ENCODE peak calls at places on chromosomes 13 and 19, in four cellular contexts. V is transverse colon; W is CD8-positive, alpha-beta memory T cell; A is cardiac muscle cell. O is an unnamed sample.
A peak's percentile ranks its signal among the peaks of the same experiment; 100 is the strongest.

GRCh38 chr19:12840091-12841079 is 2.1 kb downstream of the MAST1 start:
- DNase-seq in A (peak; percentile 92), V (peak; percentile 84), W (no peak), O (peak; percentile 65)

GRCh38 chr13:104314926-104315535 is 1248.8 kb upstream of the SLC10A2 start:
- DNase-seq in V (no peak), W (no peak), A (no peak), O (no peak)

GRCh38 chr19:55870736-55871135 is 34.4 kb downstream of the NLRP4 start:
- DNase-seq in V (no peak), A (no peak), W (no peak), O (no peak)

GRCh38 chr13:36059366-36059765 is 71.8 kb downstream of the DCLK1 start:
- DNase-seq in V (no peak), A (no peak), W (no peak), O (no peak)

GRCh38 chr13:91078093-91078679 is 269.3 kb upstream of the MIR17HG start:
- DNase-seq in V (no peak), W (no peak), A (peak; percentile 44), O (peak; percentile 11)

GRCh38 chr13:28022848-28023518 is 34.5 kb upstream of the URAD start:
- DNase-seq in V (no peak), W (no peak), A (peak; percentile 23), O (no peak)

GRCh38 chr13:29449726-29450125 is 145.8 kb downstream of the SLC7A1 start:
- DNase-seq in V (no peak), A (no peak), W (no peak), O (no peak)

GRCh38 chr13:109256866-109257760 is 529.3 kb downstream of the IRS2 start:
- DNase-seq in W (no peak), V (no peak), A (peak; percentile 59), O (no peak)

GRCh38 chr13:47076536-47076935 is 179.7 kb upstream of the HTR2A start:
- DNase-seq in A (no peak), V (no peak), W (no peak), O (no peak)

GRCh38 chr13:108980237-108980636 is 350.8 kb downstream of the MYO16 start:
- DNase-seq in W (no peak), V (no peak), A (no peak), O (no peak)

GRCh38 chr13:113771709-113772331 is 12.8 kb downstream of the TMEM255B start:
- DNase-seq in W (no peak), A (no peak), V (no peak), O (no peak)

GRCh38 chr13:113996081-113996911 is 22.4 kb upstream of the C13orf46 start:
- DNase-seq in V (no peak), A (no peak), W (no peak), O (no peak)

GRCh38 chr13:31965361-31966066 is 66.1 kb upstream of the FRY start:
- DNase-seq in V (no peak), A (no peak), W (no peak), O (peak; percentile 20)

GRCh38 chr13:105343134-105343806 is 1192.2 kb downstream of the EFNB2 start:
- DNase-seq in V (no peak), W (no peak), A (no peak), O (no peak)

GRCh38 chr19:6038634-6039405 is 60.9 kb upstream of the RANBP3 start:
- DNase-seq in V (no peak), A (no peak), W (no peak), O (no peak)

GRCh38 chr13:114177245-114178010 is 1.6 kb upstream of the CFAP97D2 start:
- DNase-seq in V (no peak), A (no peak), W (no peak), O (no peak)

GRCh38 chr13:91056746-91057145 is 290.7 kb upstream of the MIR17HG start:
- DNase-seq in W (no peak), V (no peak), A (no peak), O (no peak)

GRCh38 chr19:38718747-38719543 is 25.3 kb downstream of the CAPN12 start:
- DNase-seq in W (no peak), V (no peak), A (peak; percentile 59), O (no peak)

GRCh38 chr19:29841559-29842367 is 30.0 kb downstream of the CCNE1 start:
- DNase-seq in W (no peak), V (no peak), A (peak; percentile 38), O (peak; percentile 56)

GRCh38 chr13:113432509-113433270 is 20.6 kb downstream of the ADPRHL1 start:
- DNase-seq in W (no peak), A (no peak), V (no peak), O (no peak)

GRCh38 chr13:48647625-48648024 is 6.1 kb upstream of the CYSLTR2 start:
- DNase-seq in A (no peak), V (peak; percentile 27), W (no peak), O (peak; percentile 19)

GRCh38 chr19:1066748-1067340 is at the start of gene ARHGAP45:
- DNase-seq in W (peak; percentile 82), V (peak; percentile 70), A (no peak), O (peak; percentile 51)

GRCh38 chr13:83879431-83880171 is 2.7 kb downstream of the SLITRK1 start:
- DNase-seq in V (no peak), A (no peak), W (no peak), O (no peak)

GRCh38 chr13:44432595-44432994 is 59.0 kb downstream of the SERP2 start:
- DNase-seq in W (no peak), A (no peak), V (no peak), O (no peak)

GRCh38 chr19:7681336-7682174 is 922 bp downstream of the TRAPPC5 start:
- DNase-seq in V (peak; percentile 82), A (peak; percentile 75), W (peak; percentile 70), O (peak; percentile 75)

GRCh38 chr19:39423258-39424086 is 11.0 kb downstream of the PLEKHG2 start:
- DNase-seq in V (no peak), W (no peak), A (no peak), O (no peak)

GRCh38 chr19:12800873-12801465 is 631 bp downstream of the PRDX2 start:
- DNase-seq in A (peak; percentile 60), V (no peak), W (no peak), O (peak; percentile 44)

GRCh38 chr13:111131048-111131447 is 15.9 kb downstream of the ARHGEF7 start:
- DNase-seq in W (no peak), A (no peak), V (no peak), O (no peak)

GRCh38 chr13:109436055-109436622 is 350.2 kb downstream of the IRS2 start:
- DNase-seq in V (no peak), W (no peak), A (no peak), O (no peak)

GRCh38 chr13:30832845-30833332 is 73.2 kb upstream of the MEDAG start:
- DNase-seq in V (peak; percentile 94), A (peak; percentile 75), W (no peak), O (peak; percentile 86)

GRCh38 chr13:53368948-53369347 is 340.3 kb downstream of the OLFM4 start:
- DNase-seq in A (no peak), W (no peak), V (no peak), O (no peak)

GRCh38 chr19:18969953-18970659 is 29.1 kb upstream of the HOMER3 start:
- DNase-seq in W (no peak), V (no peak), A (no peak), O (no peak)

GRCh38 chr19:53520547-53521372 is 17.2 kb upstream of the ZNF331 start:
- DNase-seq in V (peak; percentile 94), A (peak; percentile 99), W (peak; percentile 76), O (peak; percentile 98)

GRCh38 chr19:10797541-10798256 is 38.3 kb downstream of the TMED1 start:
- DNase-seq in A (no peak), W (peak; percentile 85), V (no peak), O (no peak)

GRCh38 chr19:43540381-43540780 is 7.4 kb downstream of the ZNF575 start:
- DNase-seq in W (no peak), V (no peak), A (no peak), O (no peak)

GRCh38 chr13:109500146-109500773 is 286.1 kb downstream of the IRS2 start:
- DNase-seq in V (no peak), W (no peak), A (peak; percentile 6), O (no peak)

GRCh38 chr19:16088351-16088984 is 12.2 kb downstream of the TPM4 start:
- DNase-seq in A (no peak), W (no peak), V (no peak), O (peak; percentile 88)

GRCh38 chr13:85265296-85265695 is 533.9 kb downstream of the SLITRK6 start:
- DNase-seq in V (no peak), W (no peak), A (no peak), O (no peak)

GRCh38 chr19:57800696-57801095 is 14.0 kb downstream of the ZNF552 start:
- DNase-seq in A (no peak), V (no peak), W (no peak), O (no peak)

GRCh38 chr19:57802269-57802668 is 12.4 kb downstream of the ZNF552 start:
- DNase-seq in W (no peak), A (no peak), V (no peak), O (no peak)

GRCh38 chr19:57807541-57807940 is 7.2 kb downstream of the ZNF552 start:
- DNase-seq in W (no peak), V (no peak), A (no peak), O (no peak)

GRCh38 chr19:57803594-57804325 is 11.0 kb downstream of the ZNF552 start:
- DNase-seq in V (peak; percentile 26), A (peak; percentile 36), W (no peak), O (peak; percentile 52)

GRCh38 chr19:57803265-57803593 is 11.5 kb downstream of the ZNF552 start:
- DNase-seq in V (no peak), W (no peak), A (no peak), O (no peak)
- H3K4me1 ChIP-seq in V (peaks cover 57% of the 10 kb centered on the region), W (no peaks in the 10 kb centered on the region), A (peaks cover 8% of the 10 kb centered on the region), O (peaks cover 3% of the 10 kb centered on the region)

DNA sequence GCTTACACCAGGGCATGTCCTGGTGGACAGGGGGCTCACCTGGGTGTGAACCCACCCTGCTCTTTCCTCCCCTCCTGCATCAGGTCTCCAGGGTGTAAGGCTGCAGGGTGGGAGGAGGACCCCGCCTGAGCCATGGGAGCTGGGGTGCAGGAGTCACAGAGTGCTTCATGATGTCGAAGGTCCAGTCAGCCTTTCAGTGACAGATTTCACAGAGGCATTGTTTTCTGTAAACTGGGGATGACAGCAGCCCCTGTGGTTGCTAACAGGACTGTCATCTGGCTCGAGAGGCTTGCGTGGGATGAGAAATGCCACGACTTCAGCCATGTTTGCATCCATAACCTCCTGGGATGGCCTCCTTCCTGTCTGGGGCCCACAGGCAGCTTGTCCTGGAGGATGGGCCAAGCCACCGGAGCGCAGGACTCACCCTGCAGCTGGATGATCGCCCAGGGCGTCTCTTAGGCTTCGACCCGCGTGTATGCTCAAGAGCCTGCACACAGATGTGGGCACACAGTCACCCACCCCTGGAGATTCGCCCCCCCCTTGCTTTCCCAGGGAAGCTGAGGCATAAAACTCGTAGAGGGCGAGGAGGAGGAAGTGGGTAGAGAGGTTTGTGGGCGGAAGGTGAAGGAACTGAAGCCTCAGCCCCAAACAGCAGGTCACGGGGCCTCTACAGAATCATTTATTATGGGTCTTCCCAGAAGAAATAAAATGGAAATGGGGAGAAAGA is 4.9 kb downstream of the NANOS3 start:
- DNase-seq in A (no peak), W (no peak), V (peak; percentile 63), O (peak; percentile 49)
- H3K4me1 ChIP-seq in A (peaks cover 19% of the 10 kb centered on the region), W (peaks cover 62% of the 10 kb centered on the region), V (peaks cover 33% of the 10 kb centered on the region), O (peaks cover 11% of the 10 kb centered on the region)

GRCh38 chr19:49407079-49407478 is 16.2 kb downstream of the PTH2 start:
- DNase-seq in V (no peak), W (no peak), A (no peak), O (no peak)
- H3K4me1 ChIP-seq in V (no peaks in the 10 kb centered on the region), W (peaks cover 39% of the 10 kb centered on the region), A (peaks cover 20% of the 10 kb centered on the region), O (no peaks in the 10 kb centered on the region)

GRCh38 chr13:98581971-98582702 is 5.2 kb upstream of the STK24 start:
- DNase-seq in V (no peak), A (peak; percentile 84), W (no peak), O (no peak)
- H3K4me1 ChIP-seq in V (peaks cover 27% of the 10 kb centered on the region), A (peaks cover 23% of the 10 kb centered on the region), W (no peaks in the 10 kb centered on the region), O (peaks cover 6% of the 10 kb centered on the region)

O was measured in small intestine.